ENCODE peak calls at places on chromosome 12, in seven cellular contexts. One of them, this sample, is unnamed.

GRCh38 chr12:1493781-1494180 is 100.6 kb downstream of the FBXL14 start:
- DNase-seq in effector memory CD4-positive, alpha-beta T cell: no peak
- DNase-seq in naive thymus-derived CD4-positive, alpha-beta T cell: no peak
- DNase-seq in uterus: no peak
- DNase-seq in DND-41: no peak
- DNase-seq in CD8-positive, alpha-beta memory T cell: no peak
- DNase-seq in AG04450: no peak
- DNase-seq in this sample: no peak

GRCh38 chr12:175250-175649 is 38.7 kb downstream of the SLC6A12 start:
- DNase-seq in AG04450: no peak
- DNase-seq in naive thymus-derived CD4-positive, alpha-beta T cell: no peak
- DNase-seq in effector memory CD4-positive, alpha-beta T cell: no peak
- DNase-seq in DND-41: no peak
- DNase-seq in CD8-positive, alpha-beta memory T cell: no peak
- DNase-seq in uterus: no peak
- DNase-seq in this sample: peak

GRCh38 chr12:83086023-83086422 is 399.3 kb downstream of the TMTC2 start:
- DNase-seq in effector memory CD4-positive, alpha-beta T cell: no peak
- DNase-seq in naive thymus-derived CD4-positive, alpha-beta T cell: no peak
- DNase-seq in DND-41: no peak
- DNase-seq in uterus: no peak
- DNase-seq in AG04450: no peak
- DNase-seq in CD8-positive, alpha-beta memory T cell: no peak
- DNase-seq in this sample: no peak

GRCh38 chr12:93784339-93785086 is 107.3 kb downstream of the CRADD start:
- DNase-seq in DND-41: peak
- DNase-seq in CD8-positive, alpha-beta memory T cell: no peak
- DNase-seq in effector memory CD4-positive, alpha-beta T cell: no peak
- DNase-seq in uterus: peak
- DNase-seq in AG04450: no peak
- DNase-seq in naive thymus-derived CD4-positive, alpha-beta T cell: peak
- DNase-seq in this sample: no peak

GRCh38 chr12:44589697-44590096 is 286.4 kb downstream of the NELL2 start:
- DNase-seq in effector memory CD4-positive, alpha-beta T cell: no peak
- DNase-seq in uterus: no peak
- DNase-seq in AG04450: no peak
- DNase-seq in DND-41: no peak
- DNase-seq in CD8-positive, alpha-beta memory T cell: no peak
- DNase-seq in naive thymus-derived CD4-positive, alpha-beta T cell: no peak
- DNase-seq in this sample: no peak

GRCh38 chr12:111775205-111776193 is 8.8 kb downstream of the ALDH2 start:
- DNase-seq in naive thymus-derived CD4-positive, alpha-beta T cell: no peak
- DNase-seq in uterus: peak
- DNase-seq in effector memory CD4-positive, alpha-beta T cell: no peak
- DNase-seq in AG04450: peak
- DNase-seq in DND-41: no peak
- DNase-seq in CD8-positive, alpha-beta memory T cell: no peak
- DNase-seq in this sample: peak

GRCh38 chr12:6697584-6698351 is 2.8 kb downstream of the PIANP start:
- DNase-seq in CD8-positive, alpha-beta memory T cell: no peak
- DNase-seq in uterus: no peak
- DNase-seq in naive thymus-derived CD4-positive, alpha-beta T cell: no peak
- DNase-seq in AG04450: peak
- DNase-seq in effector memory CD4-positive, alpha-beta T cell: no peak
- DNase-seq in DND-41: peak
- DNase-seq in this sample: no peak

GRCh38 chr12:15196678-15197267 is 24.4 kb downstream of the RERG start:
- DNase-seq in uterus: no peak
- DNase-seq in AG04450: no peak
- DNase-seq in effector memory CD4-positive, alpha-beta T cell: no peak
- DNase-seq in CD8-positive, alpha-beta memory T cell: no peak
- DNase-seq in naive thymus-derived CD4-positive, alpha-beta T cell: no peak
- DNase-seq in DND-41: no peak
- DNase-seq in this sample: no peak

GRCh38 chr12:62259311-62259992 is 752 bp upstream of the USP15 start:
- DNase-seq in AG04450: no peak
- DNase-seq in CD8-positive, alpha-beta memory T cell: no peak
- DNase-seq in DND-41: peak
- DNase-seq in uterus: no peak
- DNase-seq in effector memory CD4-positive, alpha-beta T cell: no peak
- DNase-seq in naive thymus-derived CD4-positive, alpha-beta T cell: no peak
- DNase-seq in this sample: no peak

GRCh38 chr12:124463341-124463861 is 104.0 kb downstream of the NCOR2 start:
- DNase-seq in naive thymus-derived CD4-positive, alpha-beta T cell: no peak
- DNase-seq in effector memory CD4-positive, alpha-beta T cell: no peak
- DNase-seq in uterus: no peak
- DNase-seq in AG04450: no peak
- DNase-seq in CD8-positive, alpha-beta memory T cell: no peak
- DNase-seq in DND-41: no peak
- DNase-seq in this sample: no peak

GRCh38 chr12:40157307-40157706 is 51.4 kb upstream of the SLC2A13 start:
- DNase-seq in effector memory CD4-positive, alpha-beta T cell: no peak
- DNase-seq in CD8-positive, alpha-beta memory T cell: no peak
- DNase-seq in DND-41: no peak
- DNase-seq in uterus: no peak
- DNase-seq in naive thymus-derived CD4-positive, alpha-beta T cell: no peak
- DNase-seq in AG04450: no peak
- DNase-seq in this sample: no peak

GRCh38 chr12:6952121-6952859 is 1.1 kb downstream of the PTPN6 start:
- DNase-seq in naive thymus-derived CD4-positive, alpha-beta T cell: no peak
- DNase-seq in effector memory CD4-positive, alpha-beta T cell: no peak
- DNase-seq in AG04450: no peak
- DNase-seq in CD8-positive, alpha-beta memory T cell: no peak
- DNase-seq in DND-41: no peak
- DNase-seq in uterus: no peak
- DNase-seq in this sample: peak

GRCh38 chr12:64694130-64695078 is 64.8 kb downstream of the GNS start:
- DNase-seq in CD8-positive, alpha-beta memory T cell: no peak
- DNase-seq in AG04450: no peak
- DNase-seq in uterus: no peak
- DNase-seq in naive thymus-derived CD4-positive, alpha-beta T cell: no peak
- DNase-seq in DND-41: no peak
- DNase-seq in effector memory CD4-positive, alpha-beta T cell: no peak
- DNase-seq in this sample: no peak

GRCh38 chr12:27781680-27782079 is 1.6 kb upstream of the MANSC4 start:
- DNase-seq in CD8-positive, alpha-beta memory T cell: no peak
- DNase-seq in naive thymus-derived CD4-positive, alpha-beta T cell: no peak
- DNase-seq in AG04450: no peak
- DNase-seq in DND-41: no peak
- DNase-seq in uterus: no peak
- DNase-seq in effector memory CD4-positive, alpha-beta T cell: no peak
- DNase-seq in this sample: no peak

GRCh38 chr12:116962197-116962596 is 51.4 kb downstream of the FBXW8 start:
- DNase-seq in CD8-positive, alpha-beta memory T cell: no peak
- DNase-seq in naive thymus-derived CD4-positive, alpha-beta T cell: no peak
- DNase-seq in DND-41: peak
- DNase-seq in effector memory CD4-positive, alpha-beta T cell: no peak
- DNase-seq in uterus: no peak
- DNase-seq in AG04450: no peak
- DNase-seq in this sample: no peak

GRCh38 chr12:15852383-15852782 is 29.8 kb upstream of the STRAP start:
- DNase-seq in AG04450: no peak
- DNase-seq in CD8-positive, alpha-beta memory T cell: no peak
- DNase-seq in effector memory CD4-positive, alpha-beta T cell: no peak
- DNase-seq in uterus: no peak
- DNase-seq in DND-41: no peak
- DNase-seq in naive thymus-derived CD4-positive, alpha-beta T cell: no peak
- DNase-seq in this sample: no peak

GRCh38 chr12:29455087-29455486 is 42.4 kb downstream of the OVCH1 start:
- DNase-seq in AG04450: no peak
- DNase-seq in effector memory CD4-positive, alpha-beta T cell: no peak
- DNase-seq in uterus: no peak
- DNase-seq in CD8-positive, alpha-beta memory T cell: no peak
- DNase-seq in DND-41: no peak
- DNase-seq in naive thymus-derived CD4-positive, alpha-beta T cell: no peak
- DNase-seq in this sample: no peak

GRCh38 chr12:7512528-7512927 is 9.0 kb upstream of the CD163 start:
- DNase-seq in uterus: no peak
- DNase-seq in DND-41: no peak
- DNase-seq in AG04450: peak
- DNase-seq in CD8-positive, alpha-beta memory T cell: no peak
- DNase-seq in effector memory CD4-positive, alpha-beta T cell: no peak
- DNase-seq in naive thymus-derived CD4-positive, alpha-beta T cell: no peak
- DNase-seq in this sample: peak

GRCh38 chr12:45966486-45966885 is 23.9 kb downstream of the SCAF11 start:
- DNase-seq in naive thymus-derived CD4-positive, alpha-beta T cell: no peak
- DNase-seq in AG04450: peak
- DNase-seq in CD8-positive, alpha-beta memory T cell: no peak
- DNase-seq in DND-41: no peak
- DNase-seq in uterus: no peak
- DNase-seq in effector memory CD4-positive, alpha-beta T cell: no peak
- DNase-seq in this sample: no peak
- H3K4me3 ChIP-seq in naive thymus-derived CD4-positive, alpha-beta T cell: no peak
- H3K4me3 ChIP-seq in AG04450: no peak
- H3K4me3 ChIP-seq in CD8-positive, alpha-beta memory T cell: no peak
- H3K4me3 ChIP-seq in DND-41: no peak
- H3K4me3 ChIP-seq in uterus: no peak
- H3K4me3 ChIP-seq in effector memory CD4-positive, alpha-beta T cell: no peak
- H3K4me3 ChIP-seq in this sample: no peak

DNA sequence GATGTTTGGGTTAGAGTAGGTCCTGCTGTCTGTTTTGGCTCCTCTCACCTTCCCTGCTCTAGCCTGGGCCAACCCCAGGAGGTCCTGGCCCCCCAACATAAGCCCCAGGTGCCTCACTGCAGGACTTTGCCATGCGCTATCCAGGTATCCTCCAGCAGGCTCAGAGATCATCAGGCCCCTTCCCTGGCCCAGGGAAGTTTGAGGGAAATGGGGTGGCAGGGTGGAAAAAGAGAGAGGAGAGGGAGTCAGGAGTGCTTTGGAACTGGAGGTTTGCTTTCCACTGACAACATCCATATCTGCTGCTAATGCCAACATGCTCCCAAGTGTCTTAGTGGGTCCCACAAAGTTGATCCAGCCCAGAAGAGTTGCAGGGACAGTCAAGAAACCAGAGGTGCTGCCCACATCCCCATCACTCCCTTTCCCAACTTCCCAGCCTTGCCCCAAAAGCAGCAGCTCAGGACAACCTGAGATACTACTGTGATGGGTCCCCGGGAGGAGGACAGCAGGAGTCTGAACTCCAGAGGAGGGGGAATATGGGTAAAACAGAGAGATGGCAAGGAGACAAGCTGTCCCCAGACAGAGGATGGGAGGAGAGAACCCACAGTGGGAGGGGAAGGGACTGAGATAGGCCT is 677 bp downstream of the TNS2 start:
- DNase-seq in AG04450: no peak
- DNase-seq in uterus: no peak
- DNase-seq in DND-41: no peak
- DNase-seq in effector memory CD4-positive, alpha-beta T cell: no peak
- DNase-seq in naive thymus-derived CD4-positive, alpha-beta T cell: no peak
- DNase-seq in CD8-positive, alpha-beta memory T cell: no peak
- DNase-seq in this sample: no peak
- H3K27ac ChIP-seq in AG04450: peak
- H3K27ac ChIP-seq in uterus: peak
- H3K27ac ChIP-seq in DND-41: no peak
- H3K27ac ChIP-seq in effector memory CD4-positive, alpha-beta T cell: no peak
- H3K27ac ChIP-seq in naive thymus-derived CD4-positive, alpha-beta T cell: no peak
- H3K27ac ChIP-seq in CD8-positive, alpha-beta memory T cell: no peak
- H3K27ac ChIP-seq in this sample: peak

DNA sequence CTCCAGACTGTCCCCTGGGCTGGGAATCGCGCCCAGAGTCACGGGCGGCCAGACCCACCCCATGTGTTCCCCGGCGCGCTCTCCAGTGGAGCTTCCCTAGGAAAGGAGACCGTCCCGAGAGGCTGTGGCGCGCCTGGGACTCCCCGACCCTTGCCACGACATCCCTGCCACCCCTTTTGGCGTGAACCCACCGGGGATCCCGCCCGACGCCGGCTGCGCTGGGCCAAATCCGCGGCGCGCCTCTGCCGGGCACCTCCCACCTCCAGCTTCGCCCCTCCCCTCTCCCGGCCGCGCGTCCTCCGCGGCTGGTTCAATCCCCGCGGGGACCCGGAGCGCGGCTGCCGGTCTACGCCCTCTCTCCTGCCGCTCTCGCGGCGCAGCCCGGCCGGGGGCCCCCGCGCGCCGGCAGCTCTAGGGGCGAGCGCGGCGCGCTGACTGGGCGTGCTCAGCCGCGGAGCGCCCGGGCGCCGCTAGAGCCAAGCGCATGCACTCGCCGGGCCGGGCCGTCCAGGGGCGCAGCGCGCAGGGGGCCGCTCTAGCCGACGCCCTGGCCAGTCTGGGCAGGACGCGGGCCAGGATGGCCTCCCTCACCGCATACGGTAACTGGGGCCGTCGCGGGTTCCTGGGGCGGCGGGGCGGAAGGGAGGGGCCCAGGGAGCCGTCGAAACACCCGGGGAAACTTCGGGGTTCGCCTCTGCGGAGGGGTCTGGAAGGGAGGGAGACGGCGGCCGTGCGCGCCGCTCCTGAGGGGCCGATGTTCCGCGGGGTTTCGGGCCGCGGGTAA is 77.4 kb upstream of the ANO4 start:
- DNase-seq in DND-41: no peak
- DNase-seq in AG04450: no peak
- DNase-seq in uterus: no peak
- DNase-seq in effector memory CD4-positive, alpha-beta T cell: no peak
- DNase-seq in naive thymus-derived CD4-positive, alpha-beta T cell: no peak
- DNase-seq in CD8-positive, alpha-beta memory T cell: no peak
- DNase-seq in this sample: peak
- H3K4me3 ChIP-seq in DND-41: no peak
- H3K4me3 ChIP-seq in AG04450: peak
- H3K4me3 ChIP-seq in uterus: no peak
- H3K4me3 ChIP-seq in effector memory CD4-positive, alpha-beta T cell: no peak
- H3K4me3 ChIP-seq in naive thymus-derived CD4-positive, alpha-beta T cell: no peak
- H3K4me3 ChIP-seq in CD8-positive, alpha-beta memory T cell: no peak
- H3K4me3 ChIP-seq in this sample: peak

GRCh38 chr12:105674871-105675699 is 344.6 kb downstream of the C12orf75 start:
- DNase-seq in CD8-positive, alpha-beta memory T cell: no peak
- DNase-seq in effector memory CD4-positive, alpha-beta T cell: no peak
- DNase-seq in naive thymus-derived CD4-positive, alpha-beta T cell: no peak
- DNase-seq in uterus: no peak
- DNase-seq in DND-41: no peak
- DNase-seq in AG04450: no peak
- DNase-seq in this sample: no peak

GRCh38 chr12:105672171-105672570 is 341.7 kb downstream of the C12orf75 start:
- DNase-seq in DND-41: no peak
- DNase-seq in effector memory CD4-positive, alpha-beta T cell: no peak
- DNase-seq in naive thymus-derived CD4-positive, alpha-beta T cell: no peak
- DNase-seq in CD8-positive, alpha-beta memory T cell: no peak
- DNase-seq in uterus: no peak
- DNase-seq in AG04450: no peak
- DNase-seq in this sample: no peak

GRCh38 chr12:105670664-105671063 is 340.2 kb downstream of the C12orf75 start:
- DNase-seq in uterus: no peak
- DNase-seq in CD8-positive, alpha-beta memory T cell: no peak
- DNase-seq in effector memory CD4-positive, alpha-beta T cell: no peak
- DNase-seq in naive thymus-derived CD4-positive, alpha-beta T cell: no peak
- DNase-seq in AG04450: no peak
- DNase-seq in DND-41: no peak
- DNase-seq in this sample: no peak

GRCh38 chr12:105672576-105672975 is 342.1 kb downstream of the C12orf75 start:
- DNase-seq in CD8-positive, alpha-beta memory T cell: no peak
- DNase-seq in AG04450: no peak
- DNase-seq in DND-41: no peak
- DNase-seq in effector memory CD4-positive, alpha-beta T cell: no peak
- DNase-seq in naive thymus-derived CD4-positive, alpha-beta T cell: no peak
- DNase-seq in uterus: peak
- DNase-seq in this sample: peak

DNA sequence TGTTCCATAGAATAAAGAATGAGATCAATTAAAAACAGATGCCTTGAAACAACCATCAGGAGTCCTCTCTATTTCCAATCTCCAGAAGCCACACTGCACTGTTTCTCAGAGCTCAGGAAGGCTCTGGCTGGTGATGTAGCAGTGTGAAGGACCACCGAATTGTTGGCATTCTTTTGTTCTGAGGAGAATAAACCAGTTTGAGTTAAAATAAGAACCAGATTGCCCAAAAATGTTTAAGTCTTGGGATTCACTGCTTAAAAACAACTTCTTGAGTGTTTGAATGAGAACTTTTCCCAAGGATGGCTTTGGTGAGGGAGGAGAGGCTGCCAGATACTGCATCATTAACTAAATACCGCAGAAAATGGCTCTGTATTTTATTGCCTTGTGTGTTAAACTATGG is 341.2 kb downstream of the C12orf75 start:
- DNase-seq in naive thymus-derived CD4-positive, alpha-beta T cell: no peak
- DNase-seq in uterus: no peak
- DNase-seq in AG04450: no peak
- DNase-seq in CD8-positive, alpha-beta memory T cell: no peak
- DNase-seq in DND-41: no peak
- DNase-seq in effector memory CD4-positive, alpha-beta T cell: no peak
- DNase-seq in this sample: no peak
- H3K27ac ChIP-seq in naive thymus-derived CD4-positive, alpha-beta T cell: no peak
- H3K27ac ChIP-seq in uterus: peak
- H3K27ac ChIP-seq in AG04450: no peak
- H3K27ac ChIP-seq in CD8-positive, alpha-beta memory T cell: no peak
- H3K27ac ChIP-seq in DND-41: no peak
- H3K27ac ChIP-seq in effector memory CD4-positive, alpha-beta T cell: no peak
- H3K27ac ChIP-seq in this sample: peak